ENCODE peak calls at places on chromosome 15, in seven cellular contexts. D, M, L, N, W, I and P are unnamed samples.

GRCh38 chr15:65421360-65422215 is 1.2 kb downstream of the IGDCC4 start:
- DNase-seq in D (no peak), M (no peak), L (peak), N (no peak), W (peak), I (peak), P (peak)

GRCh38 chr15:82647045-82647834 is at the start of gene CPEB1:
- DNase-seq in D (peak), M (no peak), L (peak), N (peak), W (peak), I (peak), P (no peak)

GRCh38 chr15:77573826-77574225 is 58.9 kb downstream of the LINGO1 start:
- DNase-seq in D (no peak), M (no peak), L (peak), N (no peak), W (no peak), I (no peak), P (no peak)

GRCh38 chr15:80953001-80953952 is 36.3 kb downstream of the MESD start:
- DNase-seq in D (no peak), M (no peak), L (no peak), N (no peak), W (no peak), I (no peak), P (no peak)

GRCh38 chr15:29925227-29926082 is 103.2 kb upstream of the TJP1 start:
- DNase-seq in D (peak), M (no peak), L (peak), N (peak), W (peak), I (no peak), P (peak)

GRCh38 chr15:77021088-77021481 is 26.2 kb downstream of the PSTPIP1 start:
- DNase-seq in D (no peak), M (no peak), L (no peak), N (no peak), W (no peak), I (peak), P (no peak)

GRCh38 chr15:87419341-87419740 is 837.2 kb downstream of the NTRK3 start:
- DNase-seq in D (no peak), M (no peak), L (no peak), N (no peak), W (no peak), I (no peak), P (no peak)

GRCh38 chr15:39584662-39585393 is 3.9 kb downstream of the THBS1 start:
- DNase-seq in D (no peak), M (peak), L (no peak), N (no peak), W (no peak), I (no peak), P (no peak)

GRCh38 chr15:78374436-78375393 is 34.6 kb downstream of the CRABP1 start:
- DNase-seq in D (no peak), M (no peak), L (peak), N (peak), W (no peak), I (no peak), P (peak)

GRCh38 chr15:100256985-100257650 is 84.7 kb downstream of the ADAMTS17 start:
- DNase-seq in D (no peak), M (no peak), L (no peak), N (no peak), W (no peak), I (no peak), P (no peak)

GRCh38 chr15:35481064-35481463 is 64.9 kb downstream of the DPH6 start:
- DNase-seq in D (no peak), M (no peak), L (peak), N (no peak), W (no peak), I (no peak), P (no peak)

GRCh38 chr15:62135532-62136134 is 29.5 kb downstream of the C2CD4B start:
- DNase-seq in D (no peak), M (no peak), L (no peak), N (peak), W (no peak), I (no peak), P (no peak)

GRCh38 chr15:39317225-39317624 is 263.7 kb upstream of the THBS1 start:
- DNase-seq in D (peak), M (no peak), L (no peak), N (no peak), W (no peak), I (no peak), P (no peak)

GRCh38 chr15:81413851-81414250 is 39.8 kb upstream of the TMC3 start:
- DNase-seq in D (no peak), M (no peak), L (no peak), N (no peak), W (no peak), I (no peak), P (no peak)

GRCh38 chr15:38320181-38320580 is 67.5 kb downstream of the SPRED1 start:
- DNase-seq in D (no peak), M (no peak), L (no peak), N (no peak), W (no peak), I (no peak), P (no peak)

GRCh38 chr15:56996746-56997470 is 78.5 kb downstream of the TCF12 start:
- DNase-seq in D (no peak), M (no peak), L (no peak), N (no peak), W (no peak), I (no peak), P (no peak)

GRCh38 chr15:40763801-40764765 is at the start of gene GCHFR:
- DNase-seq in D (peak), M (no peak), L (peak), N (peak), W (peak), I (peak), P (peak)

GRCh38 chr15:74619916-74620635 is 4.4 kb downstream of the CLK3 start:
- DNase-seq in D (no peak), M (no peak), L (no peak), N (no peak), W (no peak), I (no peak), P (no peak)

GRCh38 chr15:35394416-35394815 is 151.5 kb downstream of the DPH6 start:
- DNase-seq in D (no peak), M (no peak), L (no peak), N (no peak), W (no peak), I (no peak), P (no peak)

GRCh38 chr15:75620043-75620775 is 5.3 kb downstream of the SNUPN start:
- DNase-seq in D (peak), M (no peak), L (no peak), N (no peak), W (no peak), I (no peak), P (no peak)

GRCh38 chr15:67024322-67024997 is 40.9 kb upstream of the SMAD3 start:
- DNase-seq in D (peak), M (peak), L (peak), N (peak), W (no peak), I (peak), P (peak)

GRCh38 chr15:100831466-100831865 is 48.2 kb upstream of the ALDH1A3 start:
- DNase-seq in D (no peak), M (no peak), L (no peak), N (no peak), W (no peak), I (no peak), P (no peak)

GRCh38 chr15:90952901-90953677 is 1.6 kb upstream of the RCCD1 start:
- DNase-seq in D (no peak), M (no peak), L (no peak), N (no peak), W (no peak), I (no peak), P (no peak)

GRCh38 chr15:66886241-66886675 is 179.1 kb upstream of the SMAD3 start:
- DNase-seq in D (no peak), M (no peak), L (peak), N (no peak), W (no peak), I (peak), P (no peak)

GRCh38 chr15:32683906-32684584 is 33.8 kb upstream of the GREM1 start:
- DNase-seq in D (peak), M (peak), L (no peak), N (no peak), W (no peak), I (no peak), P (no peak)

GRCh38 chr15:74264081-74264501 is 28.0 kb downstream of the CCDC33 start:
- DNase-seq in D (no peak), M (no peak), L (peak), N (no peak), W (peak), I (no peak), P (no peak)

GRCh38 chr15:37107071-37107753 is 6.9 kb upstream of the MEIS2 start:
- DNase-seq in D (no peak), M (no peak), L (peak), N (no peak), W (no peak), I (no peak), P (no peak)

GRCh38 chr15:73992594-73992898 is 451 bp upstream of the STOML1 start:
- DNase-seq in D (no peak), M (no peak), L (no peak), N (no peak), W (no peak), I (no peak), P (no peak)

GRCh38 chr15:58694641-58695398 is 54.7 kb downstream of the ADAM10 start:
- DNase-seq in D (no peak), M (no peak), L (no peak), N (no peak), W (no peak), I (no peak), P (no peak)

GRCh38 chr15:29888651-29889050 is 66.4 kb upstream of the TJP1 start:
- DNase-seq in D (peak), M (no peak), L (peak), N (no peak), W (peak), I (no peak), P (peak)